ENCODE peak calls at places on chromosomes 13 and 19, in nine cellular contexts. L, P, K, C, V, U, I, W and A are unnamed samples.

GRCh38 chr13:26883613-26884257 is 123.1 kb upstream of the GPR12 start:
- DNase-seq in L (no peak), P (no peak), K (no peak), C (no peak), V (no peak), U (no peak), I (no peak), W (no peak), A (no peak)

GRCh38 chr19:677601-678380 is 1.6 kb downstream of the FSTL3 start:
- DNase-seq in L (no peak), P (no peak), K (peak; percentile 21), C (no peak), V (no peak), U (no peak), I (no peak), W (no peak), A (peak; percentile 75)

GRCh38 chr19:1567848-1568227 is 287 bp downstream of the MEX3D start:
- DNase-seq in L (no peak), P (no peak), K (peak; percentile 55), C (no peak), V (no peak), U (no peak), I (no peak), W (no peak), A (no peak)

GRCh38 chr19:19170053-19170945 is at the start of gene MEF2B:
- DNase-seq in L (no peak), P (peak; percentile 90), K (peak; percentile 99), C (peak; percentile 92), V (peak; percentile 79), U (no peak), I (peak; percentile 96), W (peak; percentile 30), A (peak; percentile 71)

GRCh38 chr19:55487884-55488687 is at the start of gene SSC5D:
- DNase-seq in L (no peak), P (no peak), K (no peak), C (no peak), V (no peak), U (peak; percentile 79), I (peak; percentile 27), W (peak; percentile 26), A (no peak)

GRCh38 chr13:101231751-101232428 is 184.4 kb downstream of the NALCN start:
- DNase-seq in L (peak; percentile 2), P (no peak), K (no peak), C (no peak), V (no peak), U (peak; percentile 12), I (no peak), W (peak; percentile 35), A (no peak)

GRCh38 chr13:99415851-99416331 is 85.4 kb upstream of the TM9SF2 start:
- DNase-seq in L (no peak), P (peak; percentile 76), K (no peak), C (no peak), V (no peak), U (no peak), I (no peak), W (no peak), A (no peak)

GRCh38 chr13:30362869-30363268 is 55.5 kb upstream of the KATNAL1 start:
- DNase-seq in L (no peak), P (no peak), K (no peak), C (no peak), V (no peak), U (no peak), I (peak; percentile 51), W (no peak), A (no peak)

GRCh38 chr13:67390462-67391093 is 160.4 kb upstream of the PCDH9 start:
- DNase-seq in L (no peak), P (no peak), K (no peak), C (no peak), V (no peak), U (no peak), I (no peak), W (peak; percentile 76), A (no peak)

GRCh38 chr13:94233401-94233800 is 246.1 kb downstream of the DCT start:
- DNase-seq in L (peak; percentile 19), P (no peak), K (no peak), C (peak; percentile 3), V (no peak), U (peak; percentile 82), I (no peak), W (peak; percentile 96), A (no peak)

GRCh38 chr13:20404488-20405222 is 121.0 kb downstream of the CRYL1 start:
- DNase-seq in L (no peak), P (no peak), K (no peak), C (no peak), V (no peak), U (no peak), I (no peak), W (no peak), A (no peak)

GRCh38 chr13:112056284-112056727 is 10.6 kb upstream of the SOX1 start:
- DNase-seq in L (no peak), P (no peak), K (no peak), C (no peak), V (peak; percentile 28), U (no peak), I (no peak), W (no peak), A (no peak)

GRCh38 chr13:111469916-111470506 is 149.6 kb downstream of the TEX29 start:
- DNase-seq in L (no peak), P (no peak), K (no peak), C (no peak), V (no peak), U (no peak), I (no peak), W (no peak), A (no peak)

GRCh38 chr13:27617801-27618411 is 2.4 kb downstream of the LNX2 start:
- DNase-seq in L (no peak), P (no peak), K (no peak), C (no peak), V (no peak), U (no peak), I (no peak), W (no peak), A (no peak)

GRCh38 chr19:29696045-29696682 is 18.9 kb downstream of the C19orf12 start:
- DNase-seq in L (no peak), P (no peak), K (no peak), C (no peak), V (no peak), U (no peak), I (no peak), W (no peak), A (no peak)